ENCODE peak calls at places on chromosomes 3 and 15, in five cellular contexts. One of them, this sample, is unnamed.

GRCh38 chr3:158103131-158103955 is 2.9 kb downstream of the SHOX2 start:
- DNase-seq in endothelial cell: peak
- DNase-seq in A549: no peak
- DNase-seq in uterus: no peak
- DNase-seq in CD4-positive, alpha-beta memory T cell: no peak
- DNase-seq in this sample: no peak

GRCh38 chr3:3560566-3561336 is 238.5 kb upstream of the LRRN1 start:
- DNase-seq in CD4-positive, alpha-beta memory T cell: no peak
- DNase-seq in A549: no peak
- DNase-seq in uterus: no peak
- DNase-seq in endothelial cell: no peak
- DNase-seq in this sample: no peak

GRCh38 chr3:101865751-101866509 is 16.6 kb downstream of the NFKBIZ start:
- DNase-seq in uterus: no peak
- DNase-seq in CD4-positive, alpha-beta memory T cell: no peak
- DNase-seq in A549: peak
- DNase-seq in endothelial cell: no peak
- DNase-seq in this sample: no peak

GRCh38 chr3:127820871-127821853 is 1.2 kb downstream of the MGLL start:
- DNase-seq in A549: no peak
- DNase-seq in CD4-positive, alpha-beta memory T cell: no peak
- DNase-seq in endothelial cell: no peak
- DNase-seq in uterus: no peak
- DNase-seq in this sample: no peak

GRCh38 chr3:99696497-99696896 is 58.1 kb downstream of the COL8A1 start:
- DNase-seq in CD4-positive, alpha-beta memory T cell: no peak
- DNase-seq in uterus: no peak
- DNase-seq in A549: no peak
- DNase-seq in endothelial cell: no peak
- DNase-seq in this sample: no peak

GRCh38 chr3:102225407-102226132 is 209.2 kb upstream of the ZPLD1 start:
- DNase-seq in A549: peak
- DNase-seq in endothelial cell: no peak
- DNase-seq in CD4-positive, alpha-beta memory T cell: peak
- DNase-seq in uterus: peak
- DNase-seq in this sample: no peak

GRCh38 chr15:74269362-74270035 is 33.4 kb downstream of the CCDC33 start:
- DNase-seq in A549: no peak
- DNase-seq in uterus: no peak
- DNase-seq in CD4-positive, alpha-beta memory T cell: no peak
- DNase-seq in endothelial cell: no peak
- DNase-seq in this sample: no peak

GRCh38 chr15:67807141-67807540 is 18.2 kb upstream of the SKOR1 start:
- DNase-seq in A549: no peak
- DNase-seq in endothelial cell: no peak
- DNase-seq in uterus: no peak
- DNase-seq in CD4-positive, alpha-beta memory T cell: no peak
- DNase-seq in this sample: no peak

GRCh38 chr3:78497692-78498091 is 1270.1 kb downstream of the ROBO1 start:
- DNase-seq in uterus: no peak
- DNase-seq in endothelial cell: no peak
- DNase-seq in CD4-positive, alpha-beta memory T cell: no peak
- DNase-seq in A549: no peak
- DNase-seq in this sample: no peak

GRCh38 chr3:40312661-40313226 is 3.2 kb downstream of the EIF1B start:
- DNase-seq in A549: no peak
- DNase-seq in CD4-positive, alpha-beta memory T cell: no peak
- DNase-seq in uterus: no peak
- DNase-seq in endothelial cell: no peak
- DNase-seq in this sample: no peak

GRCh38 chr3:112497897-112498548 is 1.2 kb downstream of the BTLA start:
- DNase-seq in endothelial cell: no peak
- DNase-seq in uterus: no peak
- DNase-seq in A549: no peak
- DNase-seq in CD4-positive, alpha-beta memory T cell: no peak
- DNase-seq in this sample: no peak

GRCh38 chr15:64845183-64845611 is 3.5 kb downstream of the PLEKHO2 start:
- DNase-seq in CD4-positive, alpha-beta memory T cell: no peak
- DNase-seq in endothelial cell: peak
- DNase-seq in A549: no peak
- DNase-seq in uterus: no peak
- DNase-seq in this sample: no peak

GRCh38 chr3:20096135-20096685 is 56.0 kb downstream of the KAT2B start:
- DNase-seq in A549: no peak
- DNase-seq in endothelial cell: no peak
- DNase-seq in uterus: no peak
- DNase-seq in CD4-positive, alpha-beta memory T cell: no peak
- DNase-seq in this sample: no peak

GRCh38 chr3:41116851-41117250 is 82.5 kb upstream of the CTNNB1 start:
- DNase-seq in uterus: no peak
- DNase-seq in endothelial cell: no peak
- DNase-seq in A549: no peak
- DNase-seq in CD4-positive, alpha-beta memory T cell: no peak
- DNase-seq in this sample: no peak

GRCh38 chr15:75723847-75724660 is 11.4 kb upstream of the CSPG4 start:
- DNase-seq in endothelial cell: peak
- DNase-seq in uterus: peak
- DNase-seq in A549: peak
- DNase-seq in CD4-positive, alpha-beta memory T cell: peak
- DNase-seq in this sample: peak

GRCh38 chr3:101854608-101855304 is 5.4 kb downstream of the NFKBIZ start:
- DNase-seq in A549: no peak
- DNase-seq in CD4-positive, alpha-beta memory T cell: no peak
- DNase-seq in endothelial cell: no peak
- DNase-seq in uterus: no peak
- DNase-seq in this sample: no peak

GRCh38 chr3:52498134-52499054 is 3.3 kb downstream of the STAB1 start:
- DNase-seq in A549: no peak
- DNase-seq in CD4-positive, alpha-beta memory T cell: no peak
- DNase-seq in endothelial cell: no peak
- DNase-seq in uterus: no peak
- DNase-seq in this sample: no peak

GRCh38 chr15:57611938-57612337 is 20.2 kb downstream of the MYZAP start:
- DNase-seq in endothelial cell: no peak
- DNase-seq in uterus: peak
- DNase-seq in CD4-positive, alpha-beta memory T cell: no peak
- DNase-seq in A549: peak
- DNase-seq in this sample: no peak

GRCh38 chr3:192364296-192364695 is 363.0 kb downstream of the FGF12 start:
- DNase-seq in A549: no peak
- DNase-seq in uterus: no peak
- DNase-seq in endothelial cell: no peak
- DNase-seq in CD4-positive, alpha-beta memory T cell: no peak
- DNase-seq in this sample: no peak

GRCh38 chr3:156677120-156677479 is 2.7 kb downstream of the TIPARP start:
- DNase-seq in endothelial cell: no peak
- DNase-seq in A549: no peak
- DNase-seq in uterus: no peak
- DNase-seq in CD4-positive, alpha-beta memory T cell: peak
- DNase-seq in this sample: no peak

GRCh38 chr3:53354945-53355498 is 7.7 kb upstream of the DCP1A start:
- DNase-seq in uterus: no peak
- DNase-seq in A549: no peak
- DNase-seq in endothelial cell: no peak
- DNase-seq in CD4-positive, alpha-beta memory T cell: no peak
- DNase-seq in this sample: no peak

GRCh38 chr3:188446791-188447190 is 292.8 kb downstream of the LPP start:
- DNase-seq in CD4-positive, alpha-beta memory T cell: no peak
- DNase-seq in A549: no peak
- DNase-seq in uterus: no peak
- DNase-seq in endothelial cell: no peak
- DNase-seq in this sample: no peak

GRCh38 chr15:40069178-40070165 is 30.5 kb upstream of the SRP14 start:
- DNase-seq in uterus: peak
- DNase-seq in endothelial cell: no peak
- DNase-seq in CD4-positive, alpha-beta memory T cell: no peak
- DNase-seq in A549: peak
- DNase-seq in this sample: no peak

GRCh38 chr3:70829101-70829500 is 516.7 kb upstream of the MDFIC2 start:
- DNase-seq in uterus: no peak
- DNase-seq in A549: no peak
- DNase-seq in CD4-positive, alpha-beta memory T cell: no peak
- DNase-seq in endothelial cell: no peak
- DNase-seq in this sample: no peak

This sample was measured in WERI-Rb-1.